ENCODE peak calls at places on chromosomes 3 and 15, in ten cellular contexts. O is GM12865, K is SK-N-SH, J is adrenal gland, U is IMR-90, R is fibroblast of pulmonary artery, B is esophagus squamous epithelium, V is body of pancreas, Z is AG10803, L is psoas muscle. S is an unnamed sample.
A peak's percentile ranks its signal among the peaks of the same experiment; 100 is the strongest.

GRCh38 chr15:78929536-78930264 is 15.1 kb downstream of the CTSH start:
- DNase-seq in V (no peak), J (no peak), R (no peak), O (no peak), B (no peak), U (no peak), Z (no peak), K (no peak), L (no peak), S (no peak)

GRCh38 chr15:79977431-79977940 is 6.5 kb upstream of the BCL2A1 start:
- DNase-seq in U (peak; percentile 33), Z (no peak), K (no peak), L (no peak), B (no peak), V (no peak), J (peak; percentile 23), R (no peak), O (peak; percentile 85), S (no peak)

GRCh38 chr3:59364471-59364870 is 314.6 kb upstream of the CFAP20DC start:
- DNase-seq in K (no peak), B (no peak), O (no peak), U (peak; percentile 59), R (peak; percentile 20), V (no peak), J (no peak), L (no peak), Z (peak; percentile 33), S (peak; percentile 35)

GRCh38 chr3:113668015-113668414 is 28.4 kb downstream of the USF3 start:
- DNase-seq in O (no peak), B (no peak), L (no peak), J (no peak), R (peak; percentile 23), Z (peak; percentile 29), K (no peak), U (peak; percentile 74), V (no peak), S (no peak)

GRCh38 chr15:98689431-98689861 is 41.1 kb downstream of the IGF1R start:
- DNase-seq in J (peak; percentile 68), Z (peak; percentile 64), K (peak; percentile 73), U (peak; percentile 54), O (no peak), R (peak; percentile 49), V (no peak), B (no peak), L (no peak), S (no peak)

GRCh38 chr15:60772395-60773120 is 293.6 kb upstream of the ICE2 start:
- DNase-seq in Z (no peak), L (no peak), O (no peak), K (no peak), B (no peak), R (no peak), U (no peak), J (no peak), V (no peak), S (peak; percentile 58)

GRCh38 chr15:74896316-74896715 is 6.5 kb downstream of the MPI start:
- DNase-seq in K (no peak), R (no peak), O (no peak), V (no peak), Z (no peak), J (no peak), U (no peak), L (no peak), B (no peak), S (no peak)

GRCh38 chr15:86865920-86866319 is 786.2 kb downstream of the AGBL1 start:
- DNase-seq in V (no peak), Z (no peak), O (no peak), K (no peak), L (no peak), J (no peak), R (peak; percentile 0), B (no peak), U (no peak), S (no peak)

GRCh38 chr3:16427309-16427965 is 86.1 kb downstream of the RFTN1 start:
- DNase-seq in B (no peak), U (peak; percentile 97), J (peak; percentile 57), R (peak; percentile 97), L (peak; percentile 28), Z (peak; percentile 96), O (no peak), K (no peak), V (no peak), S (peak; percentile 60)

GRCh38 chr3:46672349-46672695 is 21.2 kb downstream of the ALS2CL start:
- DNase-seq in Z (no peak), J (no peak), R (no peak), V (peak; percentile 0), U (no peak), O (no peak), B (no peak), L (no peak), K (no peak), S (no peak)

GRCh38 chr3:45551214-45552010 is 43.1 kb upstream of the LIMD1 start:
- DNase-seq in O (no peak), R (peak; percentile 96), U (peak; percentile 99), J (peak; percentile 49), L (peak; percentile 88), B (no peak), V (peak; percentile 43), K (no peak), Z (peak; percentile 93), S (peak; percentile 48)

GRCh38 chr3:28449398-28449797 is 100.8 kb upstream of the AZI2 start:
- DNase-seq in B (no peak), J (no peak), V (no peak), R (no peak), K (no peak), U (no peak), O (no peak), Z (no peak), L (no peak), S (no peak)
- TF ChIP-seq CTCF in B (no peak), J (no peak), V (no peak), R (no peak), K (no peak), U (no peak), O (no peak), Z (no peak), L (no peak), S (no peak)

GRCh38 chr3:126476976-126477330 is 1.3 kb upstream of the ZXDC start:
- DNase-seq in U (no peak), K (no peak), O (no peak), L (peak; percentile 12), J (peak; percentile 16), Z (no peak), V (no peak), B (no peak), R (no peak), S (no peak)

GRCh38 chr3:126478581-126479310 is 3.1 kb upstream of the ZXDC start:
- DNase-seq in K (no peak), Z (no peak), O (no peak), J (peak; percentile 18), B (no peak), R (no peak), U (no peak), V (no peak), L (no peak), S (no peak)

GRCh38 chr3:126475411-126476114 is at the start of gene ZXDC:
- DNase-seq in U (peak; percentile 91), L (peak; percentile 96), V (peak; percentile 97), J (peak; percentile 96), B (peak; percentile 61), Z (peak; percentile 93), R (peak; percentile 96), O (peak; percentile 98), K (peak; percentile 100), S (peak; percentile 72)

GRCh38 chr3:126474498-126475410 is 937 bp downstream of the ZXDC start:
- DNase-seq in V (peak; percentile 61), B (peak; percentile 22), R (peak; percentile 49), U (peak; percentile 35), Z (peak; percentile 37), L (peak; percentile 60), O (peak; percentile 76), K (peak; percentile 69), J (peak; percentile 77), S (no peak)

GRCh38 chr3:126476166-126476975 is 680 bp upstream of the ZXDC start:
- DNase-seq in B (peak; percentile 36), J (no peak), U (peak; percentile 25), K (no peak), V (peak; percentile 69), Z (peak; percentile 13), R (peak; percentile 39), O (no peak), L (no peak), S (no peak)
- H3K4me3 ChIP-seq in B (peak overlapping the region; percentile 92), J (peak overlapping the region; percentile 22), U (peak overlapping the region; percentile 76), K (peak overlapping the region; percentile 56), V (peak overlapping the region; percentile 0), Z (peak overlapping the region; percentile 88), R (peak overlapping the region; percentile 67), O (peak overlapping the region; percentile 66), L (peak overlapping the region; percentile 82), S (peak overlapping the region; percentile 79)

GRCh38 chr15:31193291-31193690 is 91.8 kb upstream of the TRPM1 start:
- DNase-seq in L (no peak), U (no peak), K (no peak), O (no peak), J (no peak), R (no peak), B (no peak), Z (no peak), V (no peak), S (no peak)

GRCh38 chr15:31200735-31201151 is 99.2 kb upstream of the TRPM1 start:
- DNase-seq in O (peak; percentile 81), J (peak; percentile 53), Z (peak; percentile 56), R (peak; percentile 70), V (peak; percentile 57), L (peak; percentile 65), K (peak; percentile 59), B (no peak), U (peak; percentile 39), S (no peak)

GRCh38 chr15:31202953-31203352 is 101.4 kb upstream of the TRPM1 start:
- DNase-seq in L (no peak), B (no peak), R (no peak), U (no peak), O (peak; percentile 64), J (no peak), V (no peak), Z (no peak), K (no peak), S (no peak)

GRCh38 chr15:31197497-31198414 is 96.2 kb upstream of the TRPM1 start:
- DNase-seq in U (no peak), L (no peak), K (peak; percentile 60), B (no peak), O (peak; percentile 83), V (peak; percentile 36), Z (no peak), R (peak; percentile 35), J (no peak), S (no peak)
- TF ChIP-seq CTCF in U (peak; percentile 43), L (peak; percentile 35), K (peak; percentile 65), B (peak; percentile 37), O (peak; percentile 87), V (peak; percentile 12), Z (peak; percentile 54), R (peak; percentile 59), J (no peak), S (peak; percentile 87)

DNA sequence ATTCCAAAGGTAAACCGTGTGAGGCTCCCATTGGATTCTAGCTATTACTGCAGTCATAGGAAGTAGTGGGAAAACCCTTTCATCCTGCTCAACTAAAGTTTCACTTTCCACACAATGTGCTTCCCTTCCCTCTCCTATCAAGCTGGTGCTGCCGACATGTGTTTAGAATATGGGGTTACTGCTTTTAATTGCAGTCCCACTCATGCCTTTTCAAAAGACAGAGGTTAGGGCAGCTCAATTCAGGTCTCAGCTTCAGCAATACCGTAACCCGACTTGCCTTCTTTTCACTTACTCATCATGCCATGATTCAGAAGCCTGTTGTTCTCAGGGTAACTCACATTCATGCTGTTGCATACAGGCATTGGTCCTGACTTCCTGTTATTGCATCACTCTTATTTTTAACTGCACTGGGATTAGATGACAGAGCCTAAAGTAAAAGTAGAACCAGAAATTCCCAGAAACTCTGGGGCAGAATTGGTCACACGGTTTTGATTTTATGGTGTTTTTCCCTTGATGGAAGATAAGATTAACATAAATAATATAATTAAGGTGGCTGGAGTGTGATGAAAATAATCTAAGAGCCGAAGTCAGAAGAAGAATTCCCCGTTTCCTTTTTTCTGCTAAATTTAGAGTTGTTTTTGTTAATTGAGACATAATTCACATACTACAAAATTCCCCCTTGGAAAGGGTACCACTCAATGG is 45.7 kb downstream of the C2CD4B start:
- DNase-seq in K (no peak), J (no peak), L (no peak), Z (peak; percentile 94), V (peak; percentile 29), U (peak; percentile 97), O (peak; percentile 35), R (peak; percentile 98), B (no peak), S (peak; percentile 94)
- H3K4me3 ChIP-seq in K (peak overlapping the region; percentile 7), J (no peak overlapping the region), L (peak overlapping the region; percentile 25), Z (peak overlapping the region; percentile 52), V (no peak overlapping the region), U (peak overlapping the region; percentile 32), O (no peak overlapping the region), R (no peak overlapping the region), B (peak overlapping the region; percentile 55), S (peak overlapping the region; percentile 20)

S was measured in retinal pigment epithelial cell.